ENCODE peak calls at places on chromosome 15, in five cellular contexts. R is left lung, C is lower lobe of right lung, V is breast epithelium, G is kidney. M is an unnamed sample.

GRCh38 chr15:38050529-38050928 is 116.1 kb downstream of the TMCO5A start:
- DNase-seq in R (no peak), C (no peak), V (no peak), G (no peak), M (no peak)

GRCh38 chr15:54088837-54089236 is 110.6 kb downstream of the UNC13C start:
- DNase-seq in R (no peak), C (no peak), V (no peak), G (no peak), M (no peak)

GRCh38 chr15:75942464-75942863 is 38.8 kb downstream of the FBXO22 start:
- DNase-seq in R (no peak), C (no peak), V (no peak), G (no peak), M (no peak)

GRCh38 chr15:53872410-53872809 is 105.8 kb upstream of the UNC13C start:
- DNase-seq in R (no peak), C (no peak), V (no peak), G (no peak), M (no peak)

GRCh38 chr15:60351066-60351465 is 46.7 kb downstream of the ANXA2 start:
- DNase-seq in R (no peak), C (no peak), V (no peak), G (no peak), M (no peak)

GRCh38 chr15:88982304-88982945 is 69.2 kb upstream of the MFGE8 start:
- DNase-seq in R (no peak), C (no peak), V (no peak), G (peak), M (no peak)

GRCh38 chr15:40310993-40311392 is 3.3 kb upstream of the PLCB2 start:
- DNase-seq in R (peak), C (no peak), V (no peak), G (no peak), M (no peak)

GRCh38 chr15:90286678-90287077 is 21.2 kb downstream of the NGRN start:
- DNase-seq in R (no peak), C (no peak), V (no peak), G (no peak), M (no peak)

GRCh38 chr15:68658151-68658550 is 79.4 kb downstream of the CORO2B start:
- DNase-seq in R (no peak), C (no peak), V (peak), G (no peak), M (no peak)

GRCh38 chr15:67267440-67267839 is 12.9 kb downstream of the IQCH start:
- DNase-seq in R (no peak), C (no peak), V (no peak), G (no peak), M (no peak)

GRCh38 chr15:68235022-68235421 is 5.5 kb upstream of the CLN6 start:
- DNase-seq in R (no peak), C (no peak), V (no peak), G (no peak), M (no peak)

GRCh38 chr15:89670985-89671560 is 8.1 kb downstream of the PLIN1 start:
- DNase-seq in R (no peak), C (no peak), V (no peak), G (no peak), M (no peak)

GRCh38 chr15:41934843-41935242 is 37.5 kb downstream of the EHD4 start:
- DNase-seq in R (no peak), C (peak), V (peak), G (no peak), M (no peak)

GRCh38 chr15:101017041-101017754 is 98.0 kb downstream of the LRRK1 start:
- DNase-seq in R (no peak), C (no peak), V (no peak), G (peak), M (no peak)

GRCh38 chr15:89910891-89911626 is 1.7 kb downstream of the ARPIN start:
- DNase-seq in R (no peak), C (no peak), V (no peak), G (no peak), M (no peak)

GRCh38 chr15:44712108-44713005 is 1.0 kb downstream of the B2M start:
- DNase-seq in R (peak), C (peak), V (peak), G (peak), M (peak)

GRCh38 chr15:44675911-44676310 is 12.4 kb upstream of the SPG11 start:
- DNase-seq in R (no peak), C (no peak), V (no peak), G (no peak), M (no peak)

GRCh38 chr15:94441782-94442181 is 210.4 kb downstream of the MCTP2 start:
- DNase-seq in R (no peak), C (no peak), V (no peak), G (no peak), M (no peak)

GRCh38 chr15:38068600-38068999 is 134.2 kb downstream of the TMCO5A start:
- DNase-seq in R (no peak), C (no peak), V (no peak), G (no peak), M (no peak)

GRCh38 chr15:82544431-82544830 is 4.2 kb upstream of the RPS17 start:
- DNase-seq in R (no peak), C (no peak), V (no peak), G (no peak), M (no peak)

GRCh38 chr15:72835289-72835890 is 51.8 kb upstream of the ADPGK start:
- DNase-seq in R (no peak), C (no peak), V (no peak), G (no peak), M (no peak)

GRCh38 chr15:93803406-93803805 is 428.0 kb upstream of the MCTP2 start:
- DNase-seq in R (no peak), C (no peak), V (no peak), G (peak), M (no peak)

GRCh38 chr15:68781766-68782588 is 38.7 kb downstream of the ANP32A start:
- DNase-seq in R (peak), C (peak), V (no peak), G (peak), M (no peak)

GRCh38 chr15:70474682-70475438 is 288.5 kb downstream of the UACA start:
- DNase-seq in R (peak), C (peak), V (peak), G (peak), M (peak)
- H3K4me3 ChIP-seq in R (no peak), C (peak), V (peak), G (no peak), M (peak)

GRCh38 chr15:80071652-80072051 is 12.2 kb downstream of the ZFAND6 start:
- DNase-seq in R (no peak), C (no peak), V (no peak), G (no peak), M (no peak)
- H3K4me3 ChIP-seq in R (no peak), C (no peak), V (no peak), G (peak), M (no peak)

GRCh38 chr15:73922186-73923151 is 3.8 kb upstream of the LOXL1 start:
- DNase-seq in R (peak), C (peak), V (no peak), G (peak), M (no peak)

GRCh38 chr15:73926191-73927002 is at the start of gene LOXL1:
- DNase-seq in R (peak), C (peak), V (peak), G (peak), M (peak)

GRCh38 chr15:73923156-73923487 is 3.1 kb upstream of the LOXL1 start:
- DNase-seq in R (no peak), C (peak), V (no peak), G (peak), M (no peak)

GRCh38 chr15:73923488-73924164 is 2.6 kb upstream of the LOXL1 start:
- DNase-seq in R (no peak), C (peak), V (no peak), G (peak), M (no peak)

DNA sequence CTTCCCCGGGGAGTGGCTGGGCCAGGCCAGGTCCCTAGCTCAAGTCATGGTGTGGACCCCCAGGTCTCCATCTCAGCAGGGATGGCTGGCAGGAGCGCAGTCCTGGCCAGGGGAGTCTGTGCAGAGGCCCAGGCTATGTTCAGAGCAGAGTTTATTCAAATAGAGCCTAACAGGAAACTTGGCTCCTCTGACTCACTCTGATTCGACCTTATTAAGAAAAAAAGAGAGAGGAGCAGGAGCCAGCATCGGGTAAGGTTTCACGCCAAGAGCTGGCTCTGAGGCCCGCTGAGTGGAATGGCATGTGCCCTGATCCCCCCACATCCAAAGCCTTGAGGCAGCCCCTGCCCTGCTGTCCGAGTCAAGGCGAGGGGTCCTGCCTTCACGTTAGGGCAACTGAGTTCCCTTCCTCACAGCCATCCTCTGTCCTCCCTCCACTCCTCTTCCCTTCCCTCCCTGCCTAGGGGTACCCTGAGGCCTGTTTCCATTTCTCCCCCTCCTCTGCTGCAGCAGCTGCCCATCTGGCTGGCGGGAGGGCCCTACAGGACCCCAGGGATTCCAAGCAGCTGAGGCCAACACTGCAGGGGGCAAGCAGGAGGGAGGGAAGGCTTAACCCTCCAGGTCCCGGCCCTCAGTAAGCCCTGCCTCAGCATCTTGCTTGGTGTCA is 1.9 kb upstream of the LOXL1 start:
- DNase-seq in R (no peak), C (peak), V (no peak), G (peak), M (peak)
- H3K4me3 ChIP-seq in R (no peak), C (no peak), V (no peak), G (no peak), M (peak)

GRCh38 chr15:78343431-78343830 is 3.3 kb downstream of the CRABP1 start:
- DNase-seq in R (no peak), C (no peak), V (no peak), G (peak), M (no peak)

GRCh38 chr15:78339559-78339958 is 594 bp upstream of the CRABP1 start:
- DNase-seq in R (no peak), C (no peak), V (no peak), G (peak), M (no peak)

GRCh38 chr15:78338756-78339155 is 1.4 kb upstream of the CRABP1 start:
- DNase-seq in R (no peak), C (no peak), V (no peak), G (peak), M (no peak)

GRCh38 chr15:78340243-78341056 is at the start of gene CRABP1:
- DNase-seq in R (peak), C (no peak), V (no peak), G (peak), M (no peak)

GRCh38 chr15:78341057-78341763 is 1.1 kb downstream of the CRABP1 start:
- DNase-seq in R (peak), C (no peak), V (no peak), G (peak), M (no peak)
- H3K4me3 ChIP-seq in R (no peak), C (no peak), V (no peak), G (peak), M (no peak)

GRCh38 chr15:63210151-63211051 is 21.0 kb downstream of the RAB8B start:
- DNase-seq in R (no peak), C (no peak), V (no peak), G (no peak), M (no peak)
- H3K4me3 ChIP-seq in R (no peak), C (no peak), V (no peak), G (no peak), M (no peak)

GRCh38 chr15:87916208-87916607 is 340.3 kb downstream of the NTRK3 start:
- DNase-seq in R (no peak), C (no peak), V (no peak), G (no peak), M (no peak)
- H3K4me3 ChIP-seq in R (no peak), C (no peak), V (no peak), G (no peak), M (no peak)

GRCh38 chr15:64144565-64145281 is 6.8 kb upstream of the SNX22 start:
- DNase-seq in R (no peak), C (no peak), V (no peak), G (peak), M (no peak)
- H3K4me3 ChIP-seq in R (no peak), C (no peak), V (no peak), G (no peak), M (no peak)

M was measured in AG04450.